ENCODE peak calls at places on chromosomes 7 and 10, in nine cellular contexts. A, Q, G, F, B, K, R, D and P are unnamed samples.

GRCh38 chr10:67779455-67780205 is 58.4 kb downstream of the DNAJC12 start:
- DNase-seq in A (peak; percentile 48), Q (peak; percentile 28), G (peak; percentile 54), F (peak; percentile 63), B (peak; percentile 58), K (peak; percentile 63), R (peak; percentile 88), D (peak; percentile 70), P (peak; percentile 83)

GRCh38 chr7:10036693-10037092 is 937.0 kb upstream of the PHF14 start:
- DNase-seq in A (no peak), Q (no peak), G (no peak), F (no peak), B (no peak), K (no peak), R (no peak), D (no peak), P (no peak)

GRCh38 chr10:69375307-69376151 is 41.2 kb downstream of the TACR2 start:
- DNase-seq in A (no peak), Q (peak; percentile 31), G (no peak), F (no peak), B (peak; percentile 79), K (no peak), R (peak; percentile 75), D (no peak), P (no peak)

GRCh38 chr7:79822620-79823240 is 311.9 kb upstream of the GNAI1 start:
- DNase-seq in A (no peak), Q (no peak), G (no peak), F (no peak), B (no peak), K (no peak), R (no peak), D (no peak), P (no peak)

GRCh38 chr10:44851881-44852280 is 59.3 kb upstream of the TMEM72 start:
- DNase-seq in A (no peak), Q (no peak), G (no peak), F (no peak), B (no peak), K (no peak), R (no peak), D (no peak), P (no peak)

GRCh38 chr10:677750-678661 is 11.5 kb downstream of the DIP2C start:
- DNase-seq in A (no peak), Q (no peak), G (peak; percentile 49), F (no peak), B (no peak), K (no peak), R (no peak), D (no peak), P (no peak)

GRCh38 chr10:123890246-123890645 is 1.4 kb downstream of the CPXM2 start:
- DNase-seq in A (no peak), Q (peak; percentile 30), G (no peak), F (no peak), B (no peak), K (no peak), R (no peak), D (no peak), P (no peak)

GRCh38 chr7:70530191-70530590 is 601.8 kb upstream of the GALNT17 start:
- DNase-seq in A (no peak), Q (no peak), G (no peak), F (peak; percentile 15), B (no peak), K (no peak), R (no peak), D (no peak), P (no peak)

GRCh38 chr10:6336013-6336412 is 133.3 kb downstream of the PFKFB3 start:
- DNase-seq in A (no peak), Q (no peak), G (no peak), F (no peak), B (no peak), K (no peak), R (no peak), D (no peak), P (no peak)

GRCh38 chr10:95785942-95786669 is 30.1 kb downstream of the ENTPD1 start:
- DNase-seq in A (no peak), Q (no peak), G (no peak), F (no peak), B (no peak), K (no peak), R (no peak), D (no peak), P (no peak)

GRCh38 chr7:143960813-143961610 is 6.4 kb downstream of the OR2F1 start:
- DNase-seq in A (no peak), Q (no peak), G (no peak), F (no peak), B (no peak), K (no peak), R (no peak), D (no peak), P (no peak)

GRCh38 chr10:75019360-75019759 is 92.1 kb upstream of the SAMD8 start:
- DNase-seq in A (no peak), Q (no peak), G (no peak), F (no peak), B (peak; percentile 12), K (no peak), R (peak; percentile 51), D (no peak), P (peak; percentile 36)

GRCh38 chr7:130365511-130366441 is 14.5 kb upstream of the CPA1 start:
- DNase-seq in A (no peak), Q (peak; percentile 25), G (no peak), F (no peak), B (peak; percentile 76), K (no peak), R (peak; percentile 90), D (no peak), P (peak; percentile 95)

GRCh38 chr10:116385994-116386809 is 41.4 kb upstream of the PNLIPRP3 start:
- DNase-seq in A (no peak), Q (no peak), G (no peak), F (peak; percentile 31), B (peak; percentile 1), K (no peak), R (peak; percentile 51), D (peak; percentile 46), P (peak; percentile 49)

GRCh38 chr7:158834799-158835784 is 5.8 kb upstream of the ESYT2 start:
- DNase-seq in A (no peak), Q (no peak), G (no peak), F (no peak), B (no peak), K (no peak), R (no peak), D (no peak), P (no peak)

GRCh38 chr7:45021604-45022296 is 21.7 kb downstream of the CCM2 start:
- DNase-seq in A (no peak), Q (no peak), G (peak; percentile 38), F (no peak), B (no peak), K (no peak), R (peak; percentile 46), D (no peak), P (peak; percentile 72)

GRCh38 chr7:130844811-130845580 is 111.0 kb upstream of the KLF14 start:
- DNase-seq in A (no peak), Q (no peak), G (no peak), F (no peak), B (no peak), K (no peak), R (peak; percentile 58), D (no peak), P (no peak)

GRCh38 chr7:106111671-106112117 is 418 bp downstream of the SYPL1 start:
- DNase-seq in A (no peak), Q (peak; percentile 69), G (peak; percentile 56), F (peak; percentile 36), B (no peak), K (peak; percentile 8), R (no peak), D (no peak), P (peak; percentile 25)

GRCh38 chr10:114708717-114709352 is 50.8 kb upstream of the ABLIM1 start:
- DNase-seq in A (no peak), Q (no peak), G (no peak), F (no peak), B (no peak), K (no peak), R (peak; percentile 70), D (no peak), P (peak; percentile 94)

GRCh38 chr7:155669717-155670505 is 25.4 kb downstream of the RBM33 start:
- DNase-seq in A (no peak), Q (no peak), G (no peak), F (peak; percentile 53), B (no peak), K (no peak), R (peak; percentile 46), D (no peak), P (no peak)

GRCh38 chr10:76401006-76401405 is 969.6 kb downstream of the LRMDA start:
- DNase-seq in A (no peak), Q (no peak), G (no peak), F (no peak), B (no peak), K (no peak), R (no peak), D (no peak), P (no peak)

GRCh38 chr10:3469639-3470020 is 297.0 kb upstream of the PITRM1 start:
- DNase-seq in A (no peak), Q (no peak), G (no peak), F (peak; percentile 53), B (no peak), K (no peak), R (no peak), D (no peak), P (no peak)

GRCh38 chr10:119427263-119427864 is 115.2 kb downstream of the RGS10 start:
- DNase-seq in A (no peak), Q (no peak), G (no peak), F (no peak), B (no peak), K (no peak), R (no peak), D (no peak), P (no peak)

GRCh38 chr7:54725255-54725654 is 33.8 kb downstream of the SEC61G start:
- DNase-seq in A (no peak), Q (no peak), G (no peak), F (no peak), B (no peak), K (no peak), R (no peak), D (no peak), P (no peak)